ENCODE peak calls at places on chromosomes 7 and 10, in four cellular contexts. X is GM12865, Q is ovary, J is cerebellar nuclear complex. W is an unnamed sample.

GRCh38 chr7:129258649-129259389 is 34.0 kb downstream of the AHCYL2 start:
- DNase-seq in J (no peak), Q (no peak), X (no peak), W (no peak)

GRCh38 chr10:113007821-113008220 is 57.8 kb downstream of the TCF7L2 start:
- DNase-seq in X (no peak), Q (no peak), J (no peak), W (no peak)

GRCh38 chr7:43456200-43456599 is 126.7 kb upstream of the STK17A start:
- DNase-seq in Q (no peak), X (no peak), J (no peak), W (no peak)

GRCh38 chr7:107551936-107552335 is 11.8 kb downstream of the COG5 start:
- DNase-seq in J (no peak), X (no peak), Q (no peak), W (no peak)

GRCh38 chr7:91310829-91311460 is 46.7 kb downstream of the FZD1 start:
- DNase-seq in Q (peak; percentile 47), J (no peak), X (no peak), W (peak; percentile 14)

GRCh38 chr7:113742377-113742776 is 176.4 kb downstream of the PPP1R3A start:
- DNase-seq in J (no peak), X (no peak), Q (no peak), W (no peak)

GRCh38 chr10:71339796-71340589 is 20.9 kb downstream of the SLC29A3 start:
- DNase-seq in X (peak; percentile 9), J (no peak), Q (no peak), W (no peak)

GRCh38 chr10:110546077-110546476 is 21.4 kb upstream of the SMC3 start:
- DNase-seq in Q (no peak), X (no peak), J (no peak), W (no peak)

GRCh38 chr10:96038476-96039387 is 4.7 kb upstream of the CCNJ start:
- DNase-seq in J (no peak), X (peak; percentile 9), Q (no peak), W (no peak)

GRCh38 chr7:140316165-140316661 is 82.1 kb downstream of the SLC37A3 start:
- DNase-seq in X (no peak), J (no peak), Q (peak; percentile 67), W (peak; percentile 44)

GRCh38 chr10:116723428-116724281 is 18.7 kb downstream of the HSPA12A start:
- DNase-seq in Q (no peak), J (no peak), X (peak; percentile 8), W (no peak)

GRCh38 chr7:134454277-134454676 is 4.6 kb downstream of the AKR1B1 start:
- DNase-seq in J (no peak), X (no peak), Q (no peak), W (no peak)

GRCh38 chr10:62231371-62231770 is 37.3 kb downstream of the RTKN2 start:
- DNase-seq in J (no peak), X (no peak), Q (no peak), W (no peak)

W was measured in left ventricle myocardium inferior.